ENCODE peak calls at places on chromosomes 7 and 10, in ten cellular contexts. R is Peyer's patch, W is NCI-H748 treated with DMSO at 0.1 percent for 48 hours, C is germinal center, M is activated T-cell treated with anti-CD3 and anti-CD28 coated beads for 48 hours, G is Right ventricle myocardium superior, L is GM18507, S is GM04504, K is T-helper 9 cell, N is islet precursor cell. D is an unnamed sample.

GRCh38 chr7:116224492-116225098 is 14.3 kb downstream of the TES start:
- DNase-seq in R (no peak), W (no peak), C (no peak), M (no peak), G (no peak), L (no peak), S (no peak), K (no peak), N (no peak), D (no peak)

GRCh38 chr10:80429521-80429966 is 21.2 kb downstream of the PRXL2A start:
- DNase-seq in R (peak), W (no peak), C (no peak), M (no peak), G (no peak), L (no peak), S (no peak), K (no peak), N (no peak), D (no peak)

GRCh38 chr10:108653466-108653865 is 1269.8 kb downstream of the XPNPEP1 start:
- DNase-seq in R (no peak), W (no peak), C (no peak), M (no peak), G (no peak), L (no peak), S (peak), K (no peak), N (no peak), D (no peak)

GRCh38 chr7:171912-172515 is 20.4 kb upstream of the FAM20C start:
- DNase-seq in R (no peak), W (no peak), C (no peak), M (no peak), G (peak), L (no peak), S (no peak), K (no peak), N (no peak), D (no peak)

GRCh38 chr7:41700044-41700471 is 2.8 kb downstream of the INHBA start:
- DNase-seq in R (no peak), W (no peak), C (no peak), M (no peak), G (no peak), L (no peak), S (no peak), K (no peak), N (peak), D (no peak)

GRCh38 chr10:38605153-38605661 is 511.1 kb downstream of the ZNF37A start:
- DNase-seq in R (no peak), W (no peak), C (no peak), M (no peak), G (no peak), L (no peak), S (no peak), K (no peak), N (no peak), D (no peak)

GRCh38 chr7:103398488-103398887 is 47.5 kb downstream of the SLC26A5 start:
- DNase-seq in R (no peak), W (no peak), C (no peak), M (no peak), G (no peak), L (no peak), S (no peak), K (no peak), N (no peak), D (no peak)

GRCh38 chr7:32216759-32217158 is 146.6 kb upstream of the PDE1C start:
- DNase-seq in R (no peak), W (no peak), C (no peak), M (no peak), G (no peak), L (no peak), S (no peak), K (no peak), N (no peak), D (no peak)

GRCh38 chr10:26739087-26739631 is 41.7 kb downstream of the PDSS1 start:
- DNase-seq in R (no peak), W (no peak), C (peak), M (no peak), G (no peak), L (no peak), S (no peak), K (no peak), N (no peak), D (no peak)

GRCh38 chr10:102452672-102453340 is 1.5 kb upstream of the C10orf95 start:
- DNase-seq in R (no peak), W (no peak), C (no peak), M (peak), G (no peak), L (no peak), S (peak), K (no peak), N (peak), D (no peak)

GRCh38 chr10:116779076-116779687 is 36.8 kb upstream of the HSPA12A start:
- DNase-seq in R (no peak), W (no peak), C (no peak), M (no peak), G (no peak), L (no peak), S (no peak), K (no peak), N (no peak), D (no peak)

GRCh38 chr7:47500103-47500563 is 81.8 kb downstream of the TNS3 start:
- DNase-seq in R (peak), W (no peak), C (no peak), M (no peak), G (no peak), L (no peak), S (no peak), K (no peak), N (no peak), D (no peak)

D was measured in SK-N-MC.